ENCODE peak calls at places on chromosomes 12 and 14, in nine cellular contexts. A is activated T-helper 9 cell treated with anti-CD3 and anti-CD28 coated beads, Interleukin-2, amount 50 U/mL, for 16 hours; M is NCI-H460; L is bronchial epithelial cell; C is BE2C; Z is WERI-Rb-1; I is fibroblast of the aortic adventitia; V is glomerular endothelial cell; F is activated CD8-positive, alpha-beta memory T cell treated with anti-CD3 and anti-CD28 coated beads for 4 hours. W is an unnamed sample.

GRCh38 chr12:117587646-117588287 is 226.3 kb upstream of the NOS1 start:
- DNase-seq in V (peak; percentile 5), L (peak; percentile 14), A (no peak), F (no peak), M (peak; percentile 32), C (peak; percentile 57), Z (peak; percentile 67), I (peak; percentile 1), W (peak; percentile 65)

GRCh38 chr12:8817856-8818255 is 4.6 kb upstream of the A2ML1 start:
- DNase-seq in M (no peak), L (no peak), I (peak; percentile 35), F (no peak), V (no peak), Z (no peak), C (no peak), A (no peak), W (no peak)

GRCh38 chr14:103651585-103651984 is 22.6 kb downstream of the KLC1 start:
- DNase-seq in A (no peak), V (no peak), F (no peak), C (no peak), I (no peak), L (no peak), Z (no peak), M (no peak), W (no peak)

GRCh38 chr12:79233341-79233761 is 368.8 kb downstream of the SYT1 start:
- DNase-seq in A (no peak), F (no peak), Z (no peak), M (no peak), I (no peak), C (peak; percentile 32), V (no peak), L (no peak), W (no peak)

GRCh38 chr12:95204141-95204866 is 13.0 kb downstream of the FGD6 start:
- DNase-seq in M (peak; percentile 56), Z (no peak), V (no peak), L (peak; percentile 99), F (no peak), I (peak; percentile 81), A (no peak), C (no peak), W (peak; percentile 100)

GRCh38 chr14:60183724-60184596 is 18.8 kb upstream of the DHRS7 start:
- DNase-seq in A (no peak), I (peak; percentile 89), C (peak; percentile 24), M (peak; percentile 69), V (no peak), L (peak; percentile 72), F (no peak), Z (no peak), W (peak; percentile 79)

GRCh38 chr12:78146365-78146772 is 315.7 kb downstream of the NAV3 start:
- DNase-seq in L (peak; percentile 43), M (peak; percentile 34), C (no peak), I (peak; percentile 72), Z (no peak), F (no peak), A (no peak), V (peak; percentile 16), W (peak; percentile 47)

GRCh38 chr14:100906420-100906819 is 2.9 kb upstream of the RTL1 start:
- DNase-seq in F (no peak), C (no peak), A (no peak), Z (no peak), I (no peak), V (no peak), L (no peak), M (no peak), W (no peak)